ENCODE peak calls at places on chromosomes 11 and 22, in five cellular contexts. Y is heart right ventricle, E is lower lobe of right lung, H is upper lobe of right lung, T is pancreas. X is an unnamed sample.

GRCh38 chr11:44621140-44621681 is 55.7 kb downstream of the CD82 start:
- DNase-seq in Y (peak; percentile 83), E (peak; percentile 81), H (peak; percentile 87), T (peak; percentile 87), X (peak; percentile 82)

GRCh38 chr22:27720860-27721259 is 80.7 kb downstream of the MN1 start:
- DNase-seq in Y (no peak), E (no peak), H (peak; percentile 28), T (no peak), X (no peak)

GRCh38 chr11:69361048-69361447 is 67.1 kb downstream of the MYEOV start:
- DNase-seq in Y (no peak), E (peak; percentile 22), H (no peak), T (no peak), X (no peak)

GRCh38 chr11:17798253-17798652 is 63.7 kb downstream of the KCNC1 start:
- DNase-seq in Y (peak; percentile 56), E (no peak), H (no peak), T (no peak), X (peak; percentile 60)

GRCh38 chr22:18029686-18030267 is 5.4 kb upstream of the MICAL3 start:
- DNase-seq in Y (no peak), E (no peak), H (no peak), T (no peak), X (no peak)

GRCh38 chr11:110075087-110075821 is 17.9 kb upstream of the ZC3H12C start:
- DNase-seq in Y (no peak), E (no peak), H (no peak), T (no peak), X (no peak)

GRCh38 chr11:133047036-133047800 is 485.1 kb downstream of the OPCML start:
- DNase-seq in Y (no peak), E (no peak), H (no peak), T (no peak), X (no peak)

GRCh38 chr11:35404397-35404775 is 15.0 kb downstream of the SLC1A2 start:
- DNase-seq in Y (peak; percentile 20), E (peak; percentile 56), H (peak; percentile 75), T (peak; percentile 85), X (no peak)

GRCh38 chr22:22657712-22658111 is 13.3 kb downstream of the GGTLC2 start:
- DNase-seq in Y (no peak), E (no peak), H (no peak), T (no peak), X (no peak)

GRCh38 chr11:101401245-101401644 is 182.6 kb downstream of the TRPC6 start:
- DNase-seq in Y (no peak), E (no peak), H (no peak), T (no peak), X (no peak)

GRCh38 chr11:68963779-68964178 is 17.0 kb downstream of the MRGPRD start:
- DNase-seq in Y (no peak), E (peak; percentile 30), H (peak; percentile 46), T (peak; percentile 14), X (no peak)

GRCh38 chr11:119688362-119688761 is 40.6 kb downstream of the NECTIN1 start:
- DNase-seq in Y (no peak), E (no peak), H (no peak), T (no peak), X (no peak)

GRCh38 chr22:37353839-37354238 is 71.5 kb downstream of the CYTH4 start:
- DNase-seq in Y (no peak), E (no peak), H (no peak), T (no peak), X (no peak)

GRCh38 chr11:83583953-83584352 is 297.8 kb upstream of the CCDC90B start:
- DNase-seq in Y (no peak), E (no peak), H (no peak), T (no peak), X (no peak)

GRCh38 chr11:125110996-125111340 is 458 bp downstream of the TMEM218 start:
- DNase-seq in Y (no peak), E (no peak), H (no peak), T (no peak), X (no peak)

GRCh38 chr11:66891849-66892660 is 35.2 kb downstream of the LRFN4 start:
- DNase-seq in Y (no peak), E (no peak), H (no peak), T (no peak), X (no peak)

GRCh38 chr11:17526326-17526725 is 17.9 kb downstream of the USH1C start:
- DNase-seq in Y (no peak), E (no peak), H (no peak), T (no peak), X (no peak)

GRCh38 chr11:77636738-77637344 is 753 bp downstream of the CLNS1A start:
- DNase-seq in Y (no peak), E (no peak), H (no peak), T (no peak), X (no peak)

GRCh38 chr11:74322667-74323066 is 11.2 kb upstream of the P4HA3 start:
- DNase-seq in Y (peak; percentile 69), E (no peak), H (no peak), T (no peak), X (peak; percentile 87)

GRCh38 chr11:94315664-94316063 is 11.3 kb downstream of the IZUMO1R start:
- DNase-seq in Y (no peak), E (no peak), H (no peak), T (no peak), X (no peak)

GRCh38 chr11:71305451-71306125 is 53.2 kb upstream of the SHANK2 start:
- DNase-seq in Y (no peak), E (no peak), H (peak; percentile 36), T (peak; percentile 27), X (no peak)

GRCh38 chr11:134845474-134846435 is 433.7 kb upstream of the B3GAT1 start:
- DNase-seq in Y (no peak), E (no peak), H (no peak), T (no peak), X (no peak)

GRCh38 chr11:106424111-106424510 is 346.6 kb downstream of the AASDHPPT start:
- DNase-seq in Y (no peak), E (no peak), H (no peak), T (no peak), X (no peak)

GRCh38 chr11:111565111-111565720 is 24.7 kb downstream of the LAYN start:
- DNase-seq in Y (peak; percentile 18), E (no peak), H (no peak), T (no peak), X (peak; percentile 68)

GRCh38 chr11:29263971-29264682 is 752.7 kb downstream of the KCNA4 start:
- DNase-seq in Y (no peak), E (no peak), H (no peak), T (no peak), X (no peak)

GRCh38 chr22:48855593-48856307 is 971.9 kb downstream of the BRD1 start:
- DNase-seq in Y (no peak), E (no peak), H (no peak), T (no peak), X (no peak)

GRCh38 chr11:61080526-61080925 is 21.8 kb upstream of the CD5 start:
- DNase-seq in Y (no peak), E (no peak), H (no peak), T (no peak), X (no peak)

GRCh38 chr22:40400173-40400572 is 29.8 kb downstream of the SGSM3 start:
- DNase-seq in Y (no peak), E (peak; percentile 84), H (no peak), T (peak; percentile 55), X (no peak)

GRCh38 chr11:3046190-3046589 is 11.0 kb downstream of the CARS1 start:
- DNase-seq in Y (no peak), E (no peak), H (no peak), T (no peak), X (no peak)

GRCh38 chr11:8225589-8226036 is 38.1 kb downstream of the LMO1 start:
- DNase-seq in Y (peak; percentile 72), E (peak; percentile 73), H (peak; percentile 80), T (peak; percentile 88), X (peak; percentile 89)

GRCh38 chr11:1884123-1884415 is 7.6 kb downstream of the PRR33 start:
- DNase-seq in Y (no peak), E (no peak), H (peak; percentile 36), T (no peak), X (no peak)

GRCh38 chr11:1880746-1881441 is 10.8 kb downstream of the PRR33 start:
- DNase-seq in Y (no peak), E (no peak), H (peak; percentile 58), T (peak; percentile 56), X (no peak)

GRCh38 chr11:1881442-1882264 is 10.0 kb downstream of the PRR33 start:
- DNase-seq in Y (peak; percentile 75), E (no peak), H (peak; percentile 65), T (peak; percentile 56), X (peak; percentile 49)

GRCh38 chr11:1882265-1883238 is 9.1 kb downstream of the PRR33 start:
- DNase-seq in Y (peak; percentile 91), E (peak; percentile 88), H (peak; percentile 90), T (peak; percentile 99), X (peak; percentile 85)

GRCh38 chr11:1883342-1884122 is 8.2 kb downstream of the PRR33 start:
- DNase-seq in Y (no peak), E (no peak), H (peak; percentile 40), T (no peak), X (no peak)
- H3K27ac ChIP-seq in Y (no peak overlapping the region), E (no peak overlapping the region), H (no peak overlapping the region), T (no peak overlapping the region), X (no peak overlapping the region)

GRCh38 chr11:129788278-129788677 is 27.4 kb upstream of the TMEM45B start:
- DNase-seq in Y (no peak), E (no peak), H (no peak), T (no peak), X (no peak)
- H3K27ac ChIP-seq in Y (no peak overlapping the region), E (no peak overlapping the region), H (no peak overlapping the region), T (no peak overlapping the region), X (no peak overlapping the region)

GRCh38 chr11:87405356-87405755 is 367.6 kb downstream of the TMEM135 start:
- DNase-seq in Y (no peak), E (no peak), H (no peak), T (no peak), X (no peak)

DNA sequence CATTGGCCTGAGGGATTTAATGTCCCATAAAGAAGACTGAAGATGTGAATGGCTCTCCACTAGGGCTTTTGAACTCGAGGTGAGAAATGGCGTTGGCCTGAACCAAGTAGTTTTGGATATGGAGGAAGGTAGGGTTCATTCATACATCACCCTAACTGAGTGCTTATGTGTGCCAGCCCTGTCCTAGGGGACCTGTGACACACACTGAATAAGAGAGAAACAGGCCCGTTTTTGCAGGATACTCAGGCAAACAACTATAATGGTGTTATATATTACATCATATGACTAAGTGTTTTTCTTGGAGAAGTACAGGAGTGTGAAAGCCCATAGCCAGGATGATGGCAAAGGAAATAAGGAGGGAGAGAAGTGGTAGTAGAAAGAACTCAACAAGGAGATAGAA is 368.1 kb downstream of the TMEM135 start:
- DNase-seq in Y (no peak), E (no peak), H (no peak), T (no peak), X (peak; percentile 70)
- H3K27ac ChIP-seq in Y (no peak overlapping the region), E (no peak overlapping the region), H (no peak overlapping the region), T (no peak overlapping the region), X (no peak overlapping the region)

GRCh38 chr11:117908959-117909610 is 20.1 kb downstream of the TMPRSS13 start:
- DNase-seq in Y (no peak), E (no peak), H (no peak), T (no peak), X (no peak)

GRCh38 chr11:117906710-117907109 is 22.5 kb downstream of the TMPRSS13 start:
- DNase-seq in Y (no peak), E (no peak), H (no peak), T (no peak), X (no peak)

GRCh38 chr11:117905524-117905923 is 23.7 kb downstream of the TMPRSS13 start:
- DNase-seq in Y (no peak), E (no peak), H (no peak), T (no peak), X (no peak)

GRCh38 chr11:117908261-117908895 is 20.8 kb downstream of the TMPRSS13 start:
- DNase-seq in Y (no peak), E (no peak), H (no peak), T (no peak), X (no peak)

GRCh38 chr11:117907276-117908110 is 21.7 kb downstream of the TMPRSS13 start:
- DNase-seq in Y (peak; percentile 85), E (peak; percentile 80), H (peak; percentile 83), T (peak; percentile 82), X (peak; percentile 89)
- H3K27ac ChIP-seq in Y (no peak overlapping the region), E (no peak overlapping the region), H (no peak overlapping the region), T (no peak overlapping the region), X (no peak overlapping the region)

X was measured in right cardiac atrium.